ENCODE peak calls at places on chromosomes 2 and 18, in five cellular contexts. B is activated CD4-positive, alpha-beta memory T cell treated with anti-CD3 and anti-CD28 coated beads for 36 hours; J is HT-29; Q is RKO; M is kidney epithelial cell. C is an unnamed sample.

GRCh38 chr2:239306274-239307220 is 94.3 kb downstream of the HDAC4 start:
- DNase-seq in B (no peak), Q (no peak), J (no peak), M (no peak), C (no peak)

GRCh38 chr2:86433137-86433536 is 8.0 kb upstream of the KDM3A start:
- DNase-seq in J (no peak), M (no peak), B (no peak), Q (no peak), C (no peak)

GRCh38 chr2:174615951-174616436 is 18.4 kb upstream of the WIPF1 start:
- DNase-seq in B (no peak), Q (no peak), J (no peak), M (no peak), C (no peak)

GRCh38 chr2:138794734-138795133 is 14.5 kb upstream of the NXPH2 start:
- DNase-seq in Q (no peak), J (no peak), B (no peak), M (no peak), C (no peak)

GRCh38 chr18:709771-710170 is 2.7 kb downstream of the ENOSF1 start:
- DNase-seq in B (no peak), J (no peak), Q (no peak), M (no peak), C (no peak)

GRCh38 chr18:50133526-50133925 is 61.4 kb downstream of the MYO5B start:
- DNase-seq in Q (no peak), B (no peak), J (no peak), M (no peak), C (no peak)

GRCh38 chr2:239804161-239805042 is 220.7 kb downstream of the NDUFA10 start:
- DNase-seq in Q (no peak), B (peak), J (no peak), M (no peak), C (no peak)

GRCh38 chr18:9851511-9851910 is 34.3 kb upstream of the TXNDC2 start:
- DNase-seq in M (no peak), J (no peak), Q (no peak), B (no peak), C (no peak)

GRCh38 chr18:36348331-36348730 is 50.8 kb downstream of the FHOD3 start:
- DNase-seq in M (no peak), B (no peak), Q (no peak), J (no peak), C (no peak)

GRCh38 chr2:12251121-12251520 is 465.6 kb upstream of the TRIB2 start:
- DNase-seq in Q (no peak), J (no peak), B (no peak), M (no peak), C (no peak)

GRCh38 chr2:20291106-20291564 is 59.5 kb downstream of the PUM2 start:
- DNase-seq in J (peak), B (peak), M (peak), Q (peak), C (peak)

C was measured in activated CD8-positive, alpha-beta T cell treated with anti-CD3 and anti-CD28 coated beads for 36 hours.